ENCODE peak calls at places on chromosome X, in nine cellular contexts. F is activated CD4-positive, alpha-beta T cell treated with anti-CD3 and anti-CD28 coated beads for 24 hours; G is H7; E is iPS-NIHi11; T is left ventricle myocardium inferior; X is heart left ventricle; V is AG08396; H is T-helper 9 cell; J is fibroblast of villous mesenchyme. A is an unnamed sample.

GRCh38 chrX:150768132-150768485 is 74.9 kb downstream of the MTMR1 start:
- DNase-seq in F (no peak), G (no peak), E (no peak), T (no peak), X (no peak), V (no peak), H (no peak), J (peak), A (no peak)

GRCh38 chrX:110853610-110854009 is 58.0 kb upstream of the CHRDL1 start:
- DNase-seq in F (no peak), G (peak), E (peak), T (no peak), X (no peak), V (peak), H (no peak), J (peak), A (peak)

GRCh38 chrX:101232316-101232715 is 12.7 kb downstream of the DRP2 start:
- DNase-seq in F (no peak), G (no peak), E (no peak), T (no peak), X (no peak), V (no peak), H (no peak), J (no peak), A (no peak)

GRCh38 chrX:132292753-132293152 is 73.5 kb upstream of the RAP2C start:
- DNase-seq in F (no peak), G (peak), E (peak), T (no peak), X (peak), V (peak), H (no peak), J (peak), A (no peak)

GRCh38 chrX:140943513-140943912 is 58.9 kb upstream of the SPANXB1 start:
- DNase-seq in F (no peak), G (no peak), E (no peak), T (no peak), X (no peak), V (no peak), H (no peak), J (no peak), A (no peak)

GRCh38 chrX:120291211-120291610 is 20.1 kb downstream of the TMEM255A start:
- DNase-seq in F (no peak), G (no peak), E (no peak), T (no peak), X (no peak), V (no peak), H (no peak), J (no peak), A (no peak)

GRCh38 chrX:47958943-47959342 is 44.8 kb downstream of the ZNF182 start:
- DNase-seq in F (no peak), G (peak), E (peak), T (no peak), X (no peak), V (peak), H (no peak), J (peak), A (no peak)

GRCh38 chrX:72245461-72246089 is 6.7 kb upstream of the ERCC6L start:
- DNase-seq in F (peak), G (peak), E (peak), T (peak), X (peak), V (peak), H (peak), J (peak), A (peak)

GRCh38 chrX:39675619-39676018 is 422.1 kb downstream of the BCOR start:
- DNase-seq in F (no peak), G (no peak), E (no peak), T (peak), X (peak), V (no peak), H (no peak), J (no peak), A (no peak)

GRCh38 chrX:155966876-155967275 is 30.6 kb upstream of the IL9R start:
- DNase-seq in F (no peak), G (peak), E (peak), T (no peak), X (no peak), V (no peak), H (no peak), J (peak), A (no peak)

GRCh38 chrX:981791-982626 is 230.4 kb downstream of the CRLF2 start:
- DNase-seq in F (no peak), G (no peak), E (peak), T (no peak), X (no peak), V (no peak), H (no peak), J (no peak), A (no peak)

GRCh38 chrX:40090050-40090804 is 7.5 kb downstream of the BCOR start:
- DNase-seq in F (no peak), G (peak), E (no peak), T (peak), X (peak), V (no peak), H (no peak), J (no peak), A (no peak)

GRCh38 chrX:9899640-9900075 is 67.5 kb upstream of the CLDN34 start:
- DNase-seq in F (no peak), G (no peak), E (no peak), T (no peak), X (no peak), V (peak), H (no peak), J (peak), A (peak)

GRCh38 chrX:85004255-85004654 is 578 bp downstream of the APOOL start:
- DNase-seq in F (no peak), G (no peak), E (no peak), T (no peak), X (no peak), V (no peak), H (no peak), J (peak), A (no peak)

GRCh38 chrX:150570512-150570911 is 2.1 kb downstream of the MTM1 start:
- DNase-seq in F (no peak), G (no peak), E (no peak), T (no peak), X (no peak), V (no peak), H (no peak), J (peak), A (no peak)

GRCh38 chrX:6685489-6685888 is 150.6 kb upstream of the VCX3A start:
- DNase-seq in F (no peak), G (no peak), E (no peak), T (no peak), X (no peak), V (no peak), H (no peak), J (no peak), A (no peak)

GRCh38 chrX:19177710-19178109 is 55.4 kb upstream of the ADGRG2 start:
- DNase-seq in F (no peak), G (no peak), E (no peak), T (no peak), X (no peak), V (no peak), H (no peak), J (no peak), A (no peak)

GRCh38 chrX:154051210-154051810 is 31.6 kb upstream of the IRAK1 start:
- DNase-seq in F (peak), G (peak), E (peak), T (peak), X (peak), V (peak), H (peak), J (peak), A (peak)

GRCh38 chrX:44071847-44072545 is 98.8 kb upstream of the NDP start:
- DNase-seq in F (no peak), G (no peak), E (no peak), T (no peak), X (no peak), V (peak), H (no peak), J (peak), A (no peak)

GRCh38 chrX:96843566-96843965 is 40.1 kb upstream of the RPA4 start:
- DNase-seq in F (no peak), G (peak), E (peak), T (no peak), X (no peak), V (no peak), H (no peak), J (no peak), A (no peak)

GRCh38 chrX:71251456-71251973 is 2.4 kb downstream of the ZMYM3 start:
- DNase-seq in F (no peak), G (no peak), E (no peak), T (no peak), X (no peak), V (no peak), H (no peak), J (peak), A (no peak)

GRCh38 chrX:130013661-130014060 is 31.2 kb downstream of the BCORL1 start:
- DNase-seq in F (no peak), G (no peak), E (no peak), T (no peak), X (no peak), V (no peak), H (no peak), J (no peak), A (no peak)

GRCh38 chrX:65241059-65241721 is 264.9 kb upstream of the ZC4H2 start:
- DNase-seq in F (no peak), G (no peak), E (no peak), T (no peak), X (no peak), V (no peak), H (no peak), J (no peak), A (no peak)

GRCh38 chrX:48937065-48937907 is 18.5 kb upstream of the PIM2 start:
- DNase-seq in F (peak), G (peak), E (peak), T (peak), X (peak), V (no peak), H (peak), J (peak), A (no peak)

GRCh38 chrX:110415440-110416167 is 57.0 kb downstream of the RTL9 start:
- DNase-seq in F (no peak), G (no peak), E (no peak), T (no peak), X (no peak), V (no peak), H (no peak), J (no peak), A (no peak)

GRCh38 chrX:107565916-107566602 is 62.3 kb upstream of the PRPS1 start:
- DNase-seq in F (no peak), G (peak), E (peak), T (no peak), X (no peak), V (peak), H (no peak), J (peak), A (no peak)

A was measured in nucleus accumbens.